ENCODE peak calls at places on chromosome 15, in ten cellular contexts. J is NCI-H1092 treated with DMSO at 0.1 percent for 48 hours; K is HS-27A; I is EL; G is endothelial cell; Q is activated T-cell treated with anti-CD3 and anti-CD28 coated beads for 1 hour; T is adipocyte; N is left ventricle myocardium superior; S is CD4-positive, alpha-beta T cell; W is ACHN. L is an unnamed sample.

GRCh38 chr15:66912441-66912840 is 153.0 kb upstream of the SMAD3 start:
- DNase-seq in J (no peak), K (no peak), I (no peak), G (no peak), Q (no peak), T (no peak), N (no peak), S (no peak), W (no peak), L (no peak)

GRCh38 chr15:66698318-66698961 is 3.6 kb upstream of the SMAD6 start:
- DNase-seq in J (peak; percentile 24), K (peak; percentile 53), I (peak; percentile 72), G (peak; percentile 74), Q (no peak), T (peak; percentile 89), N (peak; percentile 82), S (no peak), W (peak; percentile 72), L (no peak)

GRCh38 chr15:63291507-63291906 is 14.1 kb downstream of the APH1B start:
- DNase-seq in J (no peak), K (peak; percentile 90), I (peak; percentile 89), G (no peak), Q (no peak), T (peak; percentile 66), N (no peak), S (no peak), W (peak; percentile 23), L (no peak)

GRCh38 chr15:77023576-77024272 is 28.8 kb downstream of the PSTPIP1 start:
- DNase-seq in J (no peak), K (no peak), I (no peak), G (no peak), Q (no peak), T (no peak), N (peak; percentile 19), S (no peak), W (no peak), L (no peak)

GRCh38 chr15:40010681-40011080 is 28.3 kb downstream of the SRP14 start:
- DNase-seq in J (no peak), K (no peak), I (peak; percentile 42), G (no peak), Q (no peak), T (peak; percentile 22), N (no peak), S (no peak), W (no peak), L (no peak)

GRCh38 chr15:36527512-36528162 is 51.8 kb upstream of the CDIN1 start:
- DNase-seq in J (no peak), K (no peak), I (no peak), G (no peak), Q (no peak), T (no peak), N (no peak), S (no peak), W (no peak), L (no peak)

GRCh38 chr15:33780011-33780768 is 188.1 kb upstream of the CHRM5 start:
- DNase-seq in J (no peak), K (no peak), I (no peak), G (no peak), Q (no peak), T (no peak), N (no peak), S (no peak), W (no peak), L (no peak)

GRCh38 chr15:41332788-41333527 is at the start of gene NUSAP1:
- DNase-seq in J (peak; percentile 76), K (no peak), I (no peak), G (no peak), Q (no peak), T (peak; percentile 58), N (no peak), S (no peak), W (peak; percentile 71), L (no peak)

GRCh38 chr15:39629376-39629775 is 48.5 kb downstream of the THBS1 start:
- DNase-seq in J (no peak), K (no peak), I (peak; percentile 35), G (no peak), Q (peak; percentile 49), T (no peak), N (no peak), S (peak; percentile 59), W (no peak), L (no peak)

GRCh38 chr15:101710806-101711205 is 13.5 kb downstream of the TARS3 start:
- DNase-seq in J (no peak), K (peak; percentile 75), I (peak; percentile 81), G (no peak), Q (no peak), T (peak; percentile 54), N (no peak), S (no peak), W (peak; percentile 84), L (no peak)

GRCh38 chr15:69074011-69074842 is 59.7 kb downstream of the NOX5 start:
- DNase-seq in J (peak; percentile 48), K (no peak), I (peak; percentile 71), G (peak; percentile 55), Q (no peak), T (peak; percentile 66), N (peak; percentile 72), S (no peak), W (peak; percentile 62), L (no peak)

GRCh38 chr15:70853855-70854668 is at the start of gene LARP6:
- DNase-seq in J (peak; percentile 22), K (no peak), I (peak; percentile 69), G (peak; percentile 64), Q (no peak), T (peak; percentile 81), N (peak; percentile 86), S (peak; percentile 11), W (peak; percentile 44), L (no peak)